ENCODE peak calls at places on chromosomes 2 and 18, in eight cellular contexts. F is activated T-helper 1 cell treated with anti-CD3 and anti-CD28 coated beads, Interleukin-12 subunit alpha, Interleukin-12 subunit beta, Interleukin-2, Interleukin-4 antibody, amounts not matched to agents 30 ng/mL and 10 ng/mL and 1 ng/mL, durations not matched to agents 14 hours and 24 hours and 36 hours; V is AG04450; Q is nephron progenitor cell; I is stimulated activated effector memory CD8-positive, alpha-beta T cell treated with anti-CD3 and anti-CD28 coated beads, Interleukin-12 subunit alpha, Interleukin-12 subunit beta, amount 100 ng/mL, for 72 hours; W is NCI-H1436; D is osteoblast; T is Kasumi-1. H is an unnamed sample.

GRCh38 chr2:172924070-172924469 is 151.6 kb upstream of the MAP3K20 start:
- DNase-seq in I (no peak), V (no peak), Q (no peak), W (no peak), D (no peak), F (no peak), T (no peak), H (no peak)

GRCh38 chr2:8169443-8169842 is 512.4 kb upstream of the ID2 start:
- DNase-seq in W (no peak), T (no peak), D (no peak), F (no peak), I (no peak), V (peak), Q (no peak), H (no peak)

GRCh38 chr2:133004623-133005022 is 334.6 kb upstream of the LYPD1 start:
- DNase-seq in I (no peak), T (no peak), Q (peak), F (no peak), V (no peak), W (no peak), D (no peak), H (no peak)

GRCh38 chr18:363327-364115 is 95.7 kb upstream of the THOC1 start:
- DNase-seq in D (no peak), F (no peak), Q (no peak), T (peak), W (no peak), V (no peak), I (no peak), H (no peak)

GRCh38 chr2:147934881-147935280 is 85.7 kb downstream of the ORC4 start:
- DNase-seq in W (no peak), V (no peak), F (no peak), D (no peak), T (no peak), Q (no peak), I (no peak), H (no peak)

GRCh38 chr2:217331577-217332139 is 471.8 kb upstream of the TNP1 start:
- DNase-seq in F (no peak), V (peak), I (no peak), Q (peak), W (no peak), T (no peak), D (peak), H (no peak)

GRCh38 chr18:44733069-44733753 is 52.5 kb downstream of the SETBP1 start:
- DNase-seq in I (no peak), V (peak), D (peak), Q (no peak), W (no peak), F (peak), T (peak), H (peak)

GRCh38 chr2:20478961-20479360 is 32.1 kb downstream of the RHOB start:
- DNase-seq in Q (no peak), I (no peak), W (no peak), F (no peak), V (no peak), D (no peak), T (no peak), H (no peak)

GRCh38 chr18:8045160-8045885 is 478.2 kb downstream of the PTPRM start:
- DNase-seq in T (no peak), I (no peak), W (no peak), D (no peak), V (no peak), Q (no peak), F (no peak), H (no peak)

GRCh38 chr2:74915743-74916142 is 42.7 kb upstream of the POLE4 start:
- DNase-seq in F (peak), Q (no peak), V (no peak), T (no peak), W (no peak), I (peak), D (peak), H (no peak)

GRCh38 chr2:181440919-181441318 is 16.3 kb upstream of the ITGA4 start:
- DNase-seq in F (no peak), T (no peak), I (no peak), V (no peak), Q (no peak), D (no peak), W (no peak), H (no peak)

GRCh38 chr2:73376681-73377080 is 9.0 kb upstream of the ALMS1 start:
- DNase-seq in T (no peak), Q (no peak), F (no peak), W (no peak), V (no peak), I (no peak), D (no peak), H (no peak)

GRCh38 chr2:172040311-172040710 is 40.6 kb downstream of the METAP1D start:
- DNase-seq in F (no peak), Q (no peak), W (no peak), V (no peak), T (no peak), I (no peak), D (no peak), H (no peak)

GRCh38 chr2:126513033-126513432 is 142.9 kb upstream of the GYPC start:
- DNase-seq in W (no peak), V (no peak), T (no peak), D (no peak), I (peak), F (no peak), Q (no peak), H (no peak)

GRCh38 chr2:1234731-1235308 is 178.4 kb upstream of the TPO start:
- DNase-seq in I (no peak), D (peak), V (no peak), Q (no peak), F (no peak), T (no peak), W (no peak), H (no peak)

GRCh38 chr2:232438951-232439757 is 16.8 kb upstream of the ALPI start:
- DNase-seq in W (no peak), T (no peak), V (no peak), Q (peak), F (no peak), I (peak), D (peak), H (no peak)

H was measured in GDM1.